ENCODE peak calls at places on chromosome 7, in ten cellular contexts. M is mesendoderm, C is mammary epithelial cell, N is adrenal gland, Q is coronary artery, Z is substantia nigra, V is aorta, S is transverse colon, G is upper lobe of right lung, K is tibial nerve. J is an unnamed sample.

GRCh38 chr7:78140109-78140508 is 341.5 kb downstream of the PHTF2 start:
- DNase-seq in M (no peak), C (no peak), N (no peak), Q (no peak), Z (no peak), V (no peak), S (no peak), G (no peak), K (no peak), J (no peak)

GRCh38 chr7:99139031-99139430 is 4.9 kb downstream of the SMURF1 start:
- DNase-seq in M (no peak), C (peak; percentile 34), N (no peak), Q (no peak), Z (no peak), V (no peak), S (no peak), G (no peak), K (no peak), J (no peak)

GRCh38 chr7:158783595-158783994 is 45.7 kb downstream of the ESYT2 start:
- DNase-seq in M (no peak), C (peak; percentile 21), N (no peak), Q (no peak), Z (no peak), V (no peak), S (no peak), G (no peak), K (no peak), J (no peak)

GRCh38 chr7:101555269-101555920 is 73.7 kb downstream of the MYL10 start:
- DNase-seq in M (no peak), C (no peak), N (peak; percentile 35), Q (no peak), Z (no peak), V (peak; percentile 50), S (peak; percentile 6), G (peak; percentile 43), K (no peak), J (no peak)

GRCh38 chr7:150897502-150898474 is 45.5 kb downstream of the AOC1 start:
- DNase-seq in M (no peak), C (no peak), N (no peak), Q (no peak), Z (no peak), V (no peak), S (peak; percentile 37), G (no peak), K (no peak), J (no peak)

GRCh38 chr7:107966701-107967100 is 36.3 kb downstream of the LAMB1 start:
- DNase-seq in M (peak; percentile 91), C (peak; percentile 85), N (no peak), Q (no peak), Z (no peak), V (no peak), S (no peak), G (no peak), K (no peak), J (no peak)

GRCh38 chr7:13442226-13442625 is 547.2 kb downstream of the ETV1 start:
- DNase-seq in M (no peak), C (no peak), N (no peak), Q (no peak), Z (no peak), V (no peak), S (no peak), G (no peak), K (no peak), J (no peak)

GRCh38 chr7:25820432-25821040 is 331.5 kb upstream of the NFE2L3 start:
- DNase-seq in M (peak; percentile 26), C (no peak), N (no peak), Q (no peak), Z (no peak), V (no peak), S (no peak), G (no peak), K (no peak), J (no peak)

GRCh38 chr7:132393789-132394261 is 182.4 kb downstream of the PLXNA4 start:
- DNase-seq in M (no peak), C (no peak), N (peak; percentile 65), Q (no peak), Z (peak; percentile 4), V (no peak), S (no peak), G (no peak), K (peak; percentile 72), J (no peak)

GRCh38 chr7:66840316-66840715 is 80.7 kb upstream of the TMEM248 start:
- DNase-seq in M (no peak), C (no peak), N (no peak), Q (no peak), Z (no peak), V (peak; percentile 44), S (no peak), G (peak; percentile 30), K (no peak), J (no peak)

GRCh38 chr7:37352974-37353948 is 95.4 kb downstream of the ELMO1 start:
- DNase-seq in M (peak; percentile 75), C (no peak), N (no peak), Q (no peak), Z (no peak), V (no peak), S (peak; percentile 41), G (no peak), K (no peak), J (no peak)

GRCh38 chr7:144622751-144623150 is 213.1 kb downstream of the TPK1 start:
- DNase-seq in M (no peak), C (no peak), N (no peak), Q (no peak), Z (no peak), V (no peak), S (no peak), G (no peak), K (no peak), J (no peak)

GRCh38 chr7:157472311-157473050 is 135.7 kb downstream of the DNAJB6 start:
- DNase-seq in M (no peak), C (no peak), N (peak; percentile 18), Q (no peak), Z (no peak), V (peak; percentile 57), S (no peak), G (peak; percentile 35), K (no peak), J (no peak)

GRCh38 chr7:127844165-127844564 is 187.1 kb downstream of the LRRC4 start:
- DNase-seq in M (no peak), C (no peak), N (no peak), Q (no peak), Z (no peak), V (no peak), S (no peak), G (no peak), K (no peak), J (no peak)

GRCh38 chr7:132187869-132188789 is 388.1 kb downstream of the PLXNA4 start:
- DNase-seq in M (peak; percentile 91), C (no peak), N (no peak), Q (no peak), Z (no peak), V (peak; percentile 34), S (no peak), G (no peak), K (no peak), J (no peak)

GRCh38 chr7:2607122-2607912 is 24.5 kb upstream of the TTYH3 start:
- DNase-seq in M (no peak), C (no peak), N (peak; percentile 82), Q (no peak), Z (no peak), V (peak; percentile 88), S (peak; percentile 67), G (no peak), K (no peak), J (no peak)

GRCh38 chr7:25405736-25406135 is 177.4 kb upstream of the NPVF start:
- DNase-seq in M (no peak), C (no peak), N (no peak), Q (no peak), Z (no peak), V (no peak), S (no peak), G (no peak), K (peak; percentile 57), J (no peak)

GRCh38 chr7:139782932-139783331 is 5.1 kb upstream of the HIPK2 start:
- DNase-seq in M (no peak), C (no peak), N (no peak), Q (no peak), Z (no peak), V (no peak), S (no peak), G (no peak), K (no peak), J (no peak)
- H3K27ac ChIP-seq in M (no peak overlapping the region), C (no peak overlapping the region), N (no peak overlapping the region), Q (no peak overlapping the region), Z (no peak overlapping the region), V (no peak overlapping the region), S (no peak overlapping the region), G (no peak overlapping the region), K (no peak overlapping the region), J (no peak overlapping the region)

GRCh38 chr7:130274983-130275649 is 8.5 kb downstream of the CPA2 start:
- DNase-seq in M (peak; percentile 40), C (no peak), N (no peak), Q (no peak), Z (no peak), V (no peak), S (no peak), G (no peak), K (no peak), J (no peak)
- H3K27ac ChIP-seq in M (no peak overlapping the region), C (peak overlapping the region; percentile 80), N (no peak overlapping the region), Q (no peak overlapping the region), Z (no peak overlapping the region), V (no peak overlapping the region), S (peak overlapping the region; percentile 72), G (no peak overlapping the region), K (no peak overlapping the region), J (peak overlapping the region; percentile 81)

GRCh38 chr7:137989127-137989526 is 12.8 kb downstream of the CREB3L2 start:
- DNase-seq in M (no peak), C (no peak), N (no peak), Q (no peak), Z (no peak), V (no peak), S (no peak), G (no peak), K (no peak), J (no peak)
- H3K27ac ChIP-seq in M (no peak overlapping the region), C (no peak overlapping the region), N (peak overlapping the region; percentile 91), Q (peak overlapping the region; percentile 79), Z (no peak overlapping the region), V (peak overlapping the region; percentile 96), S (peak overlapping the region; percentile 99), G (peak overlapping the region; percentile 26), K (peak overlapping the region; percentile 19), J (no peak overlapping the region)

GRCh38 chr7:116242177-116242576 is 31.8 kb downstream of the TES start:
- DNase-seq in M (no peak), C (no peak), N (no peak), Q (no peak), Z (no peak), V (no peak), S (no peak), G (no peak), K (no peak), J (no peak)

GRCh38 chr7:116240021-116240659 is 29.8 kb downstream of the TES start:
- DNase-seq in M (no peak), C (no peak), N (no peak), Q (no peak), Z (no peak), V (no peak), S (no peak), G (no peak), K (no peak), J (no peak)

GRCh38 chr7:116239019-116239418 is 28.7 kb downstream of the TES start:
- DNase-seq in M (no peak), C (no peak), N (no peak), Q (no peak), Z (no peak), V (no peak), S (no peak), G (no peak), K (no peak), J (no peak)

GRCh38 chr7:116241296-116241695 is 31.0 kb downstream of the TES start:
- DNase-seq in M (no peak), C (no peak), N (no peak), Q (no peak), Z (no peak), V (no peak), S (no peak), G (no peak), K (no peak), J (no peak)

GRCh38 chr7:116239434-116239833 is 29.1 kb downstream of the TES start:
- DNase-seq in M (no peak), C (no peak), N (no peak), Q (no peak), Z (no peak), V (no peak), S (no peak), G (no peak), K (no peak), J (no peak)
- H3K27ac ChIP-seq in M (no peak overlapping the region), C (no peak overlapping the region), N (no peak overlapping the region), Q (no peak overlapping the region), Z (no peak overlapping the region), V (no peak overlapping the region), S (peak overlapping the region; percentile 82), G (no peak overlapping the region), K (no peak overlapping the region), J (no peak overlapping the region)